ENCODE peak calls at places on chromosomes 6 and 20, in ten cellular contexts. K, O, J, U, S, Z, Y, C, B and Q are unnamed samples.

GRCh38 chr20:58131111-58131510 is 97.3 kb downstream of the ANKRD60 start:
- DNase-seq in C (peak), J (peak), S (no peak), Z (no peak), O (peak), K (no peak), Y (peak), U (peak), B (peak), Q (no peak)

GRCh38 chr6:137699036-137699683 is 167.9 kb upstream of the TNFAIP3 start:
- DNase-seq in K (no peak), O (no peak), C (no peak), S (no peak), U (no peak), J (no peak), Y (no peak), Z (no peak), B (no peak), Q (no peak)

GRCh38 chr6:138647006-138647405 is 126.6 kb upstream of the CCDC28A start:
- DNase-seq in Y (no peak), O (peak), S (no peak), C (no peak), U (no peak), B (no peak), K (no peak), Z (peak), J (no peak), Q (no peak)

GRCh38 chr20:7327815-7328214 is 560.3 kb downstream of the BMP2 start:
- DNase-seq in O (no peak), S (no peak), Z (no peak), B (no peak), U (no peak), C (no peak), J (no peak), Y (no peak), K (no peak), Q (no peak)

GRCh38 chr20:4135385-4136077 is 120.2 kb upstream of the RNF24 start:
- DNase-seq in S (no peak), O (peak), K (peak), B (no peak), C (no peak), Z (peak), Y (no peak), J (no peak), U (no peak), Q (no peak)

GRCh38 chr6:137827977-137828815 is 38.9 kb upstream of the TNFAIP3 start:
- DNase-seq in K (no peak), C (no peak), Z (no peak), Y (no peak), O (no peak), B (no peak), J (no peak), S (no peak), U (no peak), Q (no peak)

GRCh38 chr6:76495909-76496308 is 423.4 kb upstream of the IMPG1 start:
- DNase-seq in B (no peak), Y (no peak), O (no peak), J (no peak), C (no peak), U (no peak), K (no peak), S (no peak), Z (no peak), Q (no peak)

GRCh38 chr6:156776470-156776840 is 723 bp upstream of the ARID1B start:
- DNase-seq in Z (peak), B (no peak), K (no peak), S (peak), Y (no peak), J (no peak), C (no peak), U (no peak), O (no peak), Q (peak)

GRCh38 chr20:47674145-47674544 is 111.1 kb downstream of the SULF2 start:
- DNase-seq in B (peak), C (no peak), J (no peak), S (no peak), Y (no peak), Z (no peak), O (no peak), U (peak), K (no peak), Q (no peak)

GRCh38 chr20:49866051-49866450 is 49.3 kb downstream of the SPATA2 start:
- DNase-seq in K (no peak), Y (no peak), S (no peak), Z (peak), C (no peak), B (no peak), O (no peak), J (no peak), U (no peak), Q (no peak)

GRCh38 chr20:137668-138131 is 4.7 kb upstream of the DEFB126 start:
- DNase-seq in B (no peak), J (no peak), Y (no peak), Z (no peak), U (peak), S (no peak), C (no peak), O (no peak), K (no peak), Q (no peak)

GRCh38 chr6:69791065-69791471 is 5.7 kb downstream of the LMBRD1 start:
- DNase-seq in O (no peak), S (no peak), B (no peak), J (no peak), C (no peak), Z (no peak), U (no peak), K (no peak), Y (no peak), Q (no peak)

GRCh38 chr20:56439784-56440291 is 27.8 kb downstream of the CASS4 start:
- DNase-seq in U (no peak), O (peak), C (no peak), J (no peak), Z (peak), K (no peak), B (peak), S (no peak), Y (peak), Q (no peak)

GRCh38 chr6:122286512-122286911 is 112.9 kb upstream of the HSF2 start:
- DNase-seq in J (no peak), Z (peak), O (no peak), K (no peak), U (no peak), S (no peak), B (no peak), Y (no peak), C (no peak), Q (no peak)

GRCh38 chr20:17394411-17394810 is 136.8 kb downstream of the BFSP1 start:
- DNase-seq in C (no peak), S (no peak), O (no peak), Y (no peak), J (no peak), Z (no peak), K (no peak), U (no peak), B (no peak), Q (no peak)

GRCh38 chr20:63177134-63177784 is 38.7 kb downstream of the YTHDF1 start:
- DNase-seq in C (peak), K (no peak), B (no peak), O (no peak), S (no peak), J (no peak), Z (no peak), U (peak), Y (no peak), Q (no peak)

GRCh38 chr6:81169166-81169565 is 583.3 kb downstream of the TENT5A start:
- DNase-seq in K (no peak), U (no peak), S (no peak), C (peak), J (peak), Z (peak), Y (no peak), O (peak), B (no peak), Q (no peak)

GRCh38 chr6:80540700-80541099 is 434.2 kb downstream of the BCKDHB start:
- DNase-seq in B (no peak), U (no peak), Y (no peak), Z (no peak), K (no peak), S (no peak), J (no peak), O (no peak), C (no peak), Q (no peak)

GRCh38 chr6:150306290-150306689 is 62.5 kb upstream of the IYD start:
- DNase-seq in Z (no peak), B (no peak), J (no peak), U (no peak), Y (no peak), K (no peak), S (no peak), C (no peak), O (no peak), Q (no peak)

GRCh38 chr6:151494235-151494950 is 576 bp downstream of the CCDC170 start:
- DNase-seq in Y (peak), U (peak), Z (peak), S (peak), J (peak), B (peak), K (no peak), O (peak), C (peak), Q (no peak)

GRCh38 chr6:147738516-147739187 is 230.2 kb downstream of the SAMD5 start:
- DNase-seq in B (no peak), K (no peak), S (no peak), C (no peak), Y (no peak), O (peak), J (no peak), U (no peak), Z (no peak), Q (peak)

GRCh38 chr6:25360611-25361010 is 81.4 kb downstream of the CARMIL1 start:
- DNase-seq in C (no peak), Z (peak), B (no peak), S (no peak), O (peak), U (no peak), J (no peak), Y (no peak), K (no peak), Q (no peak)

GRCh38 chr6:3355358-3356055 is 96.8 kb downstream of the PSMG4 start:
- DNase-seq in O (no peak), J (peak), Z (peak), K (no peak), Y (peak), U (peak), B (peak), S (peak), C (peak), Q (no peak)
- H3K4me3 ChIP-seq in O (peak), J (no peak), Z (peak), K (peak), Y (peak), U (no peak), B (peak), S (peak), C (peak), Q (peak)

GRCh38 chr6:15837205-15837604 is 174.4 kb upstream of the DTNBP1 start:
- DNase-seq in Z (no peak), Y (no peak), O (no peak), S (no peak), K (no peak), C (no peak), J (no peak), B (no peak), U (no peak), Q (no peak)
- H3K4me3 ChIP-seq in Z (no peak), Y (no peak), O (no peak), S (no peak), K (no peak), C (no peak), J (no peak), B (no peak), U (no peak), Q (no peak)

GRCh38 chr6:109007521-109007920 is 87.1 kb downstream of the SESN1 start:
- DNase-seq in S (no peak), Y (no peak), U (no peak), K (no peak), C (no peak), Z (no peak), O (no peak), B (no peak), J (no peak), Q (no peak)
- H3K4me3 ChIP-seq in S (peak), Y (peak), U (no peak), K (peak), C (peak), Z (peak), O (peak), B (peak), J (no peak), Q (peak)

GRCh38 chr6:116102856-116103255 is 2.2 kb downstream of the NT5DC1 start:
- DNase-seq in Y (no peak), J (no peak), B (no peak), U (no peak), S (no peak), K (no peak), Z (no peak), C (no peak), O (no peak), Q (no peak)
- H3K4me3 ChIP-seq in Y (no peak), J (no peak), B (no peak), U (no peak), S (no peak), K (no peak), Z (no peak), C (no peak), O (no peak), Q (no peak)

DNA sequence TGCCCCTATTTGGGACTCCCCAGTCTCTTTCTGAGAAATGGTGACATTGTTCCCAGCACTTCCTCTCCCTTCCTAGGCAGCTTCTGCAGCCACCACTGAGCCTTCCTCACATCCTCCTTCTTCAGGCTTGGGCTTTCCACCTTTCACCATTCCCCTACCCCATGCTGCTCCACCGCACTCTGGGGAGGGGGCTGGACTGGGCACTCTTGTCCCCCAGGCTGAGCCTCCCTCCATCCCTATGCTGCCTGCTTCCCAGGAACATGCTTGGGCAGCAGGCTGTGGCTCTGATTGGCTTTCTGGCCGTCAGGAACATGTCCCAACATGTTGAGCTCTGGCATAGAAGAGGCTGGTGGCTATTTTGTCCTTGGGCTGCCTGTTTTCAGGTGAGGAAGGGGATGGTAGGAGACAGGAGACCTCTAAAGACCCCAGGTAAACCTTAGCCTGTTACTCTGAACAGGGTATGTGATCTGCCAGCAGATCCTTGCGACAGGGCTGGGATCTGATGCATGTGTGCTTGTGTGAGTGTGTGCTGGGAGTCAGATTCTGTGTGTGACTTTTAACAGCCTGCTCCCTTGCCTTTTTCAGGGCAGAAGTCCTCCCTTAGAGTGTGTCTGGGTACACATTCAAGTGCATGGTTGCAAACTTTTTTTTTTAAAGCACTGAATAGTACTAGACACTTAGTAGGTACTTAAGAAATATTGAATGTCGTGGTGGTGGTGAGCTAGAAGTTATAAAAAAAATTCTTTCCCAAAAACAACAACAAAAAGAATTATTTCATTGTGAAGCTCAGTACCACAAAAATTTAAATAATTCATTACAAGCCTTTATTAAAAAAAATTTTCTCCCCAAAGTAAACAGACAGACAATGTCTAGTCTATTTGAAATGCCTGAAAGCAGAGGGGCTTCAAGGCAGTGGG is 2.1 kb upstream of the CDKN1A start:
- DNase-seq in C (peak), Y (no peak), B (no peak), J (no peak), K (no peak), O (no peak), Z (peak), U (no peak), S (no peak), Q (no peak)
- H3K4me3 ChIP-seq in C (peak), Y (no peak), B (no peak), J (no peak), K (peak), O (no peak), Z (no peak), U (no peak), S (no peak), Q (no peak)

GRCh38 chr6:75437451-75438185 is 56.0 kb downstream of the FILIP1 start:
- DNase-seq in C (no peak), Z (peak), K (no peak), B (no peak), J (peak), S (no peak), U (no peak), Y (no peak), O (no peak), Q (no peak)
- H3K4me3 ChIP-seq in C (no peak), Z (no peak), K (no peak), B (no peak), J (no peak), S (no peak), U (no peak), Y (no peak), O (no peak), Q (no peak)